ENCODE peak calls at places on chromosomes 13 and 19, in eight cellular contexts. Q, K, F, E, L, J, M and X are unnamed samples.
A peak's percentile ranks its signal among the peaks of the same experiment; 100 is the strongest.

GRCh38 chr19:5826531-5827341 is 12.8 kb downstream of the FUT6 start:
- DNase-seq in Q (no peak), K (no peak), F (no peak), E (peak; percentile 12), L (peak; percentile 13), J (peak; percentile 76), M (peak; percentile 46), X (no peak)

GRCh38 chr19:14916848-14917247 is 24.4 kb upstream of the OR7C2 start:
- DNase-seq in Q (no peak), K (no peak), F (no peak), E (no peak), L (no peak), J (no peak), M (no peak), X (no peak)

GRCh38 chr13:107322228-107322627 is 754.3 kb upstream of the ARGLU1 start:
- DNase-seq in Q (no peak), K (no peak), F (no peak), E (no peak), L (no peak), J (no peak), M (no peak), X (no peak)

GRCh38 chr13:32537580-32538233 is 888 bp downstream of the N4BP2L2 start:
- DNase-seq in Q (peak; percentile 20), K (no peak), F (no peak), E (no peak), L (peak; percentile 59), J (peak; percentile 40), M (peak; percentile 22), X (peak; percentile 11)

GRCh38 chr19:47609885-47610545 is 1.1 kb downstream of the BICRA start:
- DNase-seq in Q (peak; percentile 20), K (no peak), F (peak; percentile 51), E (peak; percentile 45), L (peak; percentile 62), J (peak; percentile 69), M (peak; percentile 61), X (peak; percentile 30)

GRCh38 chr13:26628706-26629105 is 71.2 kb downstream of the WASF3 start:
- DNase-seq in Q (no peak), K (no peak), F (no peak), E (no peak), L (no peak), J (peak; percentile 63), M (peak; percentile 33), X (no peak)

GRCh38 chr13:68748038-68748437 is 1359.6 kb upstream of the ATXN8OS start:
- DNase-seq in Q (no peak), K (no peak), F (no peak), E (no peak), L (no peak), J (no peak), M (no peak), X (no peak)

GRCh38 chr19:48354332-48354992 is 9.3 kb downstream of the TMEM143 start:
- DNase-seq in Q (no peak), K (no peak), F (no peak), E (no peak), L (no peak), J (no peak), M (no peak), X (no peak)